ENCODE peak calls at places on chromosomes 5 and 9, in seven cellular contexts. E is T-helper 2 cell; Y is colonic mucosa; X is CD8-positive, alpha-beta memory T cell; R is thyroid gland; C is foreskin fibroblast; O is MV-4-11. A is an unnamed sample.

GRCh38 chr5:14464101-14464500 is 117.5 kb upstream of the OTULINL start:
- DNase-seq in O (no peak), Y (no peak), X (no peak), E (no peak), C (no peak), R (no peak), A (no peak)

GRCh38 chr9:95425910-95426551 is 90.7 kb downstream of the PTCH1 start:
- DNase-seq in R (peak; percentile 24), X (no peak), C (no peak), O (no peak), Y (peak; percentile 64), E (no peak), A (no peak)

GRCh38 chr5:107671742-107672211 is 1.0 kb upstream of the EFNA5 start:
- DNase-seq in Y (no peak), E (no peak), O (peak; percentile 36), R (no peak), X (no peak), C (peak; percentile 67), A (no peak)

GRCh38 chr5:12023614-12024241 is 119.5 kb upstream of the CTNND2 start:
- DNase-seq in E (peak; percentile 4), C (peak; percentile 7), O (peak; percentile 4), R (no peak), X (no peak), Y (no peak), A (no peak)

GRCh38 chr5:66442951-66443445 is 153.2 kb upstream of the MAST4 start:
- DNase-seq in R (no peak), Y (no peak), C (no peak), X (no peak), O (no peak), E (no peak), A (no peak)

GRCh38 chr5:135133698-135134515 is 99.9 kb upstream of the PITX1 start:
- DNase-seq in O (no peak), X (no peak), R (no peak), C (no peak), E (no peak), Y (peak; percentile 93), A (no peak)

GRCh38 chr9:70403166-70403565 is 11.3 kb downstream of the KLF9 start:
- DNase-seq in O (no peak), C (no peak), E (no peak), X (no peak), Y (no peak), R (no peak), A (no peak)

GRCh38 chr9:74865177-74865576 is 22.5 kb downstream of the TRPM6 start:
- DNase-seq in C (no peak), O (peak; percentile 28), X (no peak), E (no peak), Y (no peak), R (no peak), A (no peak)

GRCh38 chr9:114902773-114903589 is 27.4 kb downstream of the TNFSF8 start:
- DNase-seq in Y (no peak), O (peak; percentile 30), R (no peak), E (peak; percentile 76), C (no peak), X (no peak), A (no peak)

GRCh38 chr9:103757062-103757461 is 337.0 kb upstream of the SMC2 start:
- DNase-seq in C (no peak), O (no peak), R (no peak), X (no peak), E (no peak), Y (no peak), A (no peak)

GRCh38 chr5:112724901-112725300 is 12.8 kb upstream of the APC start:
- DNase-seq in X (no peak), Y (no peak), E (no peak), O (no peak), R (no peak), C (no peak), A (no peak)

GRCh38 chr5:545641-546375 is 21.6 kb upstream of the SLC9A3 start:
- DNase-seq in R (no peak), C (no peak), Y (no peak), X (no peak), O (no peak), E (no peak), A (peak; percentile 44)

GRCh38 chr9:31314241-31314640 is 1070.2 kb upstream of the ACO1 start:
- DNase-seq in X (no peak), Y (no peak), C (no peak), R (no peak), O (no peak), E (no peak), A (no peak)

GRCh38 chr5:142758062-142758802 is 11.9 kb upstream of the ARHGAP26 start:
- DNase-seq in E (no peak), X (no peak), R (no peak), Y (no peak), C (no peak), O (peak; percentile 94), A (no peak)

GRCh38 chr5:126492939-126493338 is 69.7 kb downstream of the GRAMD2B start:
- DNase-seq in X (no peak), R (no peak), E (peak; percentile 7), O (no peak), C (no peak), Y (no peak), A (no peak)

GRCh38 chr9:126706698-126707053 is 92.9 kb downstream of the LMX1B start:
- DNase-seq in C (no peak), O (no peak), E (no peak), Y (no peak), R (no peak), X (no peak), A (no peak)

GRCh38 chr9:91059713-91060112 is 258.1 kb downstream of the SYK start:
- DNase-seq in C (peak; percentile 71), E (no peak), X (no peak), Y (no peak), O (no peak), R (no peak), A (no peak)

GRCh38 chr9:115295749-115296148 is 177.8 kb upstream of the TNC start:
- DNase-seq in Y (peak; percentile 27), E (no peak), C (no peak), R (no peak), O (no peak), X (no peak), A (no peak)

GRCh38 chr5:132751444-132751843 is 4.2 kb downstream of the CCNI2 start:
- DNase-seq in Y (no peak), C (peak; percentile 47), R (no peak), X (no peak), E (peak; percentile 76), O (no peak), A (no peak)

GRCh38 chr9:32926901-32927300 is 74.5 kb downstream of the APTX start:
- DNase-seq in E (no peak), X (no peak), R (no peak), Y (no peak), O (peak; percentile 9), C (peak; percentile 7), A (no peak)

GRCh38 chr5:158431369-158432029 is 572.6 kb upstream of the CLINT1 start:
- DNase-seq in O (peak; percentile 47), R (no peak), E (peak; percentile 18), C (peak; percentile 60), Y (peak; percentile 21), X (no peak), A (no peak)

GRCh38 chr5:94893404-94894145 is 275.1 kb downstream of the SLF1 start:
- DNase-seq in E (no peak), O (no peak), Y (no peak), R (no peak), C (no peak), X (no peak), A (no peak)

GRCh38 chr5:159864885-159865622 is 51.2 kb upstream of the ADRA1B start:
- DNase-seq in Y (no peak), X (no peak), O (peak; percentile 87), R (no peak), E (no peak), C (peak; percentile 23), A (no peak)

GRCh38 chr9:33106372-33106771 is 29.9 kb upstream of the SMU1 start:
- DNase-seq in X (no peak), E (no peak), O (no peak), C (no peak), Y (no peak), R (no peak), A (no peak)

GRCh38 chr5:97400537-97400936 is 217.5 kb upstream of the RIOK2 start:
- DNase-seq in R (no peak), E (no peak), X (no peak), Y (no peak), O (no peak), C (no peak), A (no peak)

GRCh38 chr9:36470891-36471290 is 70.8 kb upstream of the RNF38 start:
- DNase-seq in Y (peak; percentile 65), E (peak; percentile 88), C (peak; percentile 34), X (peak; percentile 57), O (peak; percentile 63), R (peak; percentile 70), A (peak; percentile 84)

GRCh38 chr5:132059696-132060500 is 557 bp upstream of the IL3 start:
- DNase-seq in C (no peak), O (no peak), Y (no peak), R (no peak), X (no peak), E (no peak), A (peak; percentile 35)